ENCODE peak calls at places on chromosomes 7 and 10, in four cellular contexts. I, D, J and S are unnamed samples.

GRCh38 chr7:74464931-74465906 is 11.5 kb downstream of the GTF2IRD1 start:
- DNase-seq in I (no peak), D (no peak), J (no peak), S (no peak)

GRCh38 chr10:17290226-17290625 is 62.2 kb downstream of the VIM start:
- DNase-seq in I (peak; percentile 67), D (no peak), J (no peak), S (peak; percentile 7)

GRCh38 chr10:3398825-3399646 is 226.5 kb upstream of the PITRM1 start:
- DNase-seq in I (no peak), D (peak; percentile 84), J (no peak), S (peak; percentile 48)

GRCh38 chr10:99232357-99232999 is 3.2 kb downstream of the HPSE2 start:
- DNase-seq in I (no peak), D (no peak), J (peak; percentile 75), S (no peak)

GRCh38 chr10:129799942-129800341 is 164.1 kb downstream of the EBF3 start:
- DNase-seq in I (no peak), D (no peak), J (no peak), S (no peak)

GRCh38 chr10:26802527-26802926 is 58.2 kb downstream of the ABI1 start:
- DNase-seq in I (no peak), D (no peak), J (no peak), S (no peak)

GRCh38 chr10:488081-488932 is 201.2 kb downstream of the DIP2C start:
- DNase-seq in I (no peak), D (no peak), J (no peak), S (no peak)

GRCh38 chr7:1678070-1678543 is 8.0 kb downstream of the ELFN1 start:
- DNase-seq in I (no peak), D (no peak), J (no peak), S (no peak)

GRCh38 chr7:43694399-43694748 is 34.9 kb downstream of the COA1 start:
- DNase-seq in I (no peak), D (peak; percentile 16), J (no peak), S (no peak)

GRCh38 chr7:41501016-41501415 is 201.9 kb downstream of the INHBA start:
- DNase-seq in I (no peak), D (no peak), J (no peak), S (no peak)

GRCh38 chr10:33137356-33138007 is 179.5 kb upstream of the ITGB1 start:
- DNase-seq in I (no peak), D (no peak), J (no peak), S (no peak)

GRCh38 chr10:92567952-92568600 is 5.8 kb downstream of the IDE start:
- DNase-seq in I (no peak), D (no peak), J (no peak), S (peak; percentile 32)

GRCh38 chr10:63003816-63004453 is 129.2 kb upstream of the NRBF2 start:
- DNase-seq in I (no peak), D (no peak), J (no peak), S (no peak)

GRCh38 chr7:68537228-68538071 is 1060.8 kb upstream of the AUTS2 start:
- DNase-seq in I (no peak), D (no peak), J (no peak), S (no peak)

GRCh38 chr7:33726582-33726981 is 178.8 kb upstream of the BMPER start:
- DNase-seq in I (no peak), D (no peak), J (no peak), S (peak; percentile 76)

GRCh38 chr10:26355241-26355640 is 82.9 kb upstream of the APBB1IP start:
- DNase-seq in I (no peak), D (no peak), J (no peak), S (no peak)

GRCh38 chr7:134679006-134679405 is 32.4 kb downstream of the BPGM start:
- DNase-seq in I (no peak), D (no peak), J (no peak), S (no peak)

GRCh38 chr10:64110079-64110478 is 588.9 kb downstream of the REEP3 start:
- DNase-seq in I (no peak), D (no peak), J (no peak), S (no peak)

GRCh38 chr7:45120-46090 is 147.0 kb upstream of the FAM20C start:
- DNase-seq in I (no peak), D (no peak), J (no peak), S (no peak)

GRCh38 chr10:112907893-112908292 is 42.2 kb upstream of the TCF7L2 start:
- DNase-seq in I (peak; percentile 16), D (no peak), J (no peak), S (no peak)

GRCh38 chr10:74008212-74008731 is 10.4 kb downstream of the VCL start:
- DNase-seq in I (no peak), D (no peak), J (no peak), S (peak; percentile 54)

GRCh38 chr7:44073664-44074348 is 8.4 kb upstream of the PGAM2 start:
- DNase-seq in I (no peak), D (no peak), J (no peak), S (peak; percentile 65)

GRCh38 chr7:26398436-26399308 is 107.0 kb downstream of the SNX10 start:
- DNase-seq in I (peak; percentile 81), D (no peak), J (peak; percentile 79), S (peak; percentile 79)

GRCh38 chr7:131637846-131638245 is 81.4 kb upstream of the PODXL start:
- DNase-seq in I (no peak), D (no peak), J (no peak), S (no peak)

DNA sequence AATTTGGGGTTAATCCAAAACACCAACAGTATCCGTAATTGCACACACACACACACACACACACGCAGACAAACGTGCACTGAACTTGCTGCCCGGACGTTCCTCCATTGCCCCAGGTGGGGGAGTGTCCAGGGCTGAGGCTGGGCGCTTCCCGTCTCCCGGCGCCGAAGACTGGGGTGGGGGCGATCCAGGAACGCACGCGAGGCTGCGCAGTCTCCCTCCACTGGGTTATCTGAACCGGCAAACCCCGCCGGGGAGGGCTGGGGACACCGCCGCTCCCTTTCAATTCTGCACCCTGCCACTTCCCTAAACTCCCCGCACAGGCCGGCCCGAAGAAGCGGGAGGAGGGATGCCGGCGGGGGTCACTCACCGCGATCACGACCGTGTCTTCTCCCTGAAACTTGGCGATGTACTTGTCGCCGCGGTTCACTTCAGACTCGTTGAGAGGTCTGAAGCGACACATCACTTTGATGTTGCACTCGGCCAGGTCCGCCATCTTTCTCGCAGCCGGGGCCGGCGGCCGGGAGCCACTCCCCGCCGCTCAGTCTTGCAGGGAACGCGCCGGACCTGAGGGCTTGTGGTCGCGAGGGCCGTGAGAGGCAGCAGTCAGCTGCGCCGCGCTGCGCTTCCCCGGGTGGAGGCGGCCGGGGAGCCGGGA is 618 bp downstream of the KIF5B start:
- DNase-seq in I (peak; percentile 89), D (peak; percentile 43), J (peak; percentile 81), S (peak; percentile 71)
- TF ChIP-seq JUN in I (no peak), D (no peak), J (no peak), S (no peak)

GRCh38 chr7:123979876-123980275 is 53.0 kb downstream of the TMEM229A start:
- DNase-seq in I (no peak), D (no peak), J (no peak), S (no peak)

GRCh38 chr7:123975049-123975448 is 50.0 kb downstream of the SPAM1 start:
- DNase-seq in I (no peak), D (no peak), J (no peak), S (no peak)

GRCh38 chr7:123972045-123972444 is 47.0 kb downstream of the SPAM1 start:
- DNase-seq in I (no peak), D (no peak), J (no peak), S (no peak)

GRCh38 chr7:123977081-123977480 is 52.0 kb downstream of the SPAM1 start:
- DNase-seq in I (no peak), D (no peak), J (no peak), S (no peak)

DNA sequence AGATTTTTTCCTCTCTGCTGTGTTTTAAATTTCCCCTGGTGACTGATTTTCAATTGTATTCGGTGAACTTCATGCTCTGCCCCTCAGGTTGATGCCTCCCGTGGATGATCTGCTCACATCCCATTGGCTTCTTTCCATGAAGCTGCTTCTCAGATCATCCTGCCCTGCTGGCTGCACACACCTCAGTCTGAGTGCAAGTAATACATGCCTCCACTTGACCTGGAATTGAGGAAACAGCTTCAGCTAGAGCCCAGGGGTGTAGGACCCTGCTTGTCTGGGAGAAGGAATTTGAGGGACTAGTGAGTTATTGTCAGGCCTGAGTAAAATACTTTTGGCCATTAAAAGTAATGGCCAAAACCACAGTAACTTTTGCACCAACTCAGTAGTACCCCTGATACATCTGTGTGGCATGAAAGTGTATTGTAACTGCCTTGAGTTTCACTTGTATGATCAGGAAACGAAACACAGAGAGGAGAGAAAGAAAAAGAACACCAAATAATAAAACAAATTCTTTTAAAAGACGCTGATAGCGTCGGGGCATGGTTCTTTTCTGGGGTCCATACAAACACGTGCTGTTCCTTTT is 49.4 kb downstream of the SPAM1 start:
- DNase-seq in I (no peak), D (no peak), J (no peak), S (no peak)
- TF ChIP-seq POLR2AphosphoS5 in I (no peak), D (no peak), J (no peak), S (no peak)

DNA sequence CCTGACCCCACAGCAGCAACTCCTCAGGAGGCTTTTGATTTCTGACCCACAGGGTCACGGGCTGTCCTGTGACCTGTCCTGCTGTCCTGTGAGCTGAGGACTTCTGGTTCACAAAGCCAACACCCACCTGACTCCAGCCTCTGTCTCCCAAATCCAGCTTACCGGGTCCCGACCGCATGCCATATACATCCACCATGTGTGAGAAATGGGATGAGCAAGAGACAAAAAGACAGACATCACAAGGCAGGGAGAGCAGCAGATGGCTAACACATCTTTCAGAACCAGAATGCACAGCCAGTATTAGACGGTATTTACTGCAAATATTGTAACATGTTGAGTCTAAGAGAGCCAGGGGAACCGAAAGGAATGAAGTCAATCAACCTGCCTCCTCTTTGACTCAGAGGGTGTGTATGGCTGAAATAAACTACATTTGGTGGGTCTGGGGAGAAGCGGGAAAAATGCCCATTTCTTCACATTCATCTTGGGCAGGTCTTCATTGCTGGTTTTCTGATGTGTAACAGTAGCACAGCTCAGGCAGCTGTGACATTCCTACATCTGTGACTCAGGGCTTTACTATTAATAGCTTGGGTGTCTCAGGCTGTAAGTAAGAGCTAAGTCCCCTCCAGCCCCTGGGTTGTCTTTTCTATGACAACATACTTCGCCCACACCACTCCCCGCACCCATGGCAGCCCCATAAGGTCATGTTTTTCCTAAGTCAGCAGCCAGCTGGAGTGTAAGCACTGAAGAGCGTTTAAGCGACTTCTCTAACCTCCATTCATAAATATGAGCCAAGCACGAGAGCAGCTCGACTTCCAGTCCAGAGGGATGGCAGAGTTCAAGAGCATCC is 25.0 kb downstream of the ABLIM1 start:
- DNase-seq in I (peak; percentile 33), D (peak; percentile 43), J (no peak), S (peak; percentile 85)
- H3K9ac ChIP-seq in I (no peak overlapping the region), D (peak overlapping the region; percentile 11), J (no peak overlapping the region), S (peak overlapping the region; percentile 37)

GRCh38 chr7:102258749-102259107 is 27.9 kb upstream of the SH2B2 start:
- DNase-seq in I (no peak), D (no peak), J (no peak), S (no peak)

GRCh38 chr7:102260856-102261255 is 25.8 kb upstream of the SH2B2 start:
- DNase-seq in I (no peak), D (no peak), J (no peak), S (no peak)

GRCh38 chr7:102264367-102264891 is 22.2 kb upstream of the SH2B2 start:
- DNase-seq in I (peak; percentile 81), D (peak; percentile 24), J (no peak), S (peak; percentile 10)

GRCh38 chr7:102262536-102262935 is 24.1 kb upstream of the SH2B2 start:
- DNase-seq in I (no peak), D (no peak), J (no peak), S (no peak)

DNA sequence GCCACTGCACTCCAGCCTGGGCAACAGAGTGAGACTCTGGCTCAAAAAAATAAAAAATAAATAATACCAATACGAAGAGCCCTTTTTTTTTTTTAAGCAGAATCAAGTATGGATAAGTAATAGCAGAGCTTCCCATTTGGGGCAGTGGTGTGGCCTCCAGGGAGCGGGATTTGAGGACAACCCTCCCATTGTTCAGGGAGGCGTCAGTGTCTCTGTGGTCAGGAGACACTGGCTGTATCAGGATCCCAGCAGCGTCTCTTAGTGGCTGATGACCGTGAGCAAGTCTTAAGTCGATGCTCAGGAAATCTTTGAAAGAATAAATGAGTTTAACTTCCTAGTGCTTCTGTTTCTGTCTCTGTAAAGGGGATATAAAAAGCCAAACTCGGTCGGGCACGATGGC is 25.2 kb upstream of the SH2B2 start:
- DNase-seq in I (no peak), D (no peak), J (no peak), S (no peak)
- TF ChIP-seq JUN in I (no peak), D (no peak), J (no peak), S (no peak)